ENCODE peak calls at places on chromosomes 1 and 21, in six cellular contexts. O is psoas muscle; X is CD4-positive, CD25-positive, alpha-beta regulatory T cell; W is sigmoid colon; I is HCT116; N is naive thymus-derived CD4-positive, alpha-beta T cell. Z is an unnamed sample.
A peak's percentile ranks its signal among the peaks of the same experiment; 100 is the strongest.

GRCh38 chr1:2408456-2408855 is 3.9 kb downstream of the PEX10 start:
- DNase-seq in I (no peak), O (no peak), N (no peak), X (no peak), W (no peak), Z (peak; percentile 32)

GRCh38 chr21:28089599-28090421 is 902.9 kb downstream of the LTN1 start:
- DNase-seq in X (no peak), N (no peak), O (no peak), I (no peak), W (no peak), Z (no peak)

GRCh38 chr1:174413632-174414031 is 34.1 kb upstream of the GPR52 start:
- DNase-seq in N (no peak), W (no peak), O (no peak), I (no peak), X (no peak), Z (no peak)

GRCh38 chr1:22529901-22530621 is 33.2 kb upstream of the EPHA8 start:
- DNase-seq in I (no peak), O (no peak), W (peak; percentile 69), X (no peak), N (no peak), Z (no peak)

GRCh38 chr1:39826583-39826982 is 37.9 kb upstream of the BMP8B start:
- DNase-seq in O (no peak), X (no peak), W (no peak), N (no peak), I (no peak), Z (no peak)

GRCh38 chr1:168045311-168045710 is 91.4 kb downstream of the GPR161 start:
- DNase-seq in N (no peak), O (no peak), W (no peak), I (no peak), X (no peak), Z (no peak)

GRCh38 chr1:184021666-184022198 is 15.8 kb downstream of the COLGALT2 start:
- DNase-seq in W (no peak), X (no peak), N (no peak), O (no peak), I (no peak), Z (no peak)

GRCh38 chr1:230381049-230381467 is 45.1 kb downstream of the PGBD5 start:
- DNase-seq in O (no peak), X (no peak), W (no peak), I (no peak), N (no peak), Z (no peak)

GRCh38 chr21:31397515-31397926 is 53.5 kb upstream of the TIAM1 start:
- DNase-seq in I (no peak), X (no peak), O (no peak), N (no peak), W (no peak), Z (no peak)

GRCh38 chr1:54253480-54253879 is 53.5 kb downstream of the MRPL37 start:
- DNase-seq in N (no peak), I (peak; percentile 56), W (no peak), O (peak; percentile 63), X (no peak), Z (no peak)

GRCh38 chr1:162372159-162373071 is 4.2 kb downstream of the SPATA46 start:
- DNase-seq in X (no peak), I (no peak), O (no peak), N (no peak), W (peak; percentile 48), Z (no peak)

GRCh38 chr1:31122101-31122735 is 56.7 kb upstream of the PUM1 start:
- DNase-seq in N (no peak), W (no peak), O (no peak), I (no peak), X (no peak), Z (no peak)

GRCh38 chr1:44422161-44422560 is 17.1 kb downstream of the RNF220 start:
- DNase-seq in X (no peak), W (no peak), O (no peak), N (no peak), I (no peak), Z (no peak)

GRCh38 chr1:195899762-195900352 is 708.4 kb downstream of the KCNT2 start:
- DNase-seq in X (no peak), O (no peak), I (no peak), N (no peak), W (no peak), Z (no peak)
- H3K36me3 ChIP-seq in X (no peaks in the 10 kb centered on the region), O (no peaks in the 10 kb centered on the region), I (no peaks in the 10 kb centered on the region), N (no peaks in the 10 kb centered on the region), W (no peaks in the 10 kb centered on the region), Z (no peaks in the 10 kb centered on the region)

GRCh38 chr21:46561448-46562095 is 43.3 kb downstream of the S100B start:
- DNase-seq in X (no peak), O (no peak), N (no peak), W (no peak), I (no peak), Z (no peak)
- H3K36me3 ChIP-seq in X (peaks cover 63% of the 10 kb centered on the region), O (peaks cover 99% of the 10 kb centered on the region), N (peaks cover 63% of the 10 kb centered on the region), W (peaks cover 57% of the 10 kb centered on the region), I (peaks cover 1% of the 10 kb centered on the region), Z (peaks cover 69% of the 10 kb centered on the region)

GRCh38 chr1:150836129-150836773 is 28.2 kb upstream of the CTSK start:
- DNase-seq in O (no peak), X (no peak), I (no peak), N (no peak), W (no peak), Z (no peak)
- H3K36me3 ChIP-seq in O (peaks cover 96% of the 10 kb centered on the region), X (peaks cover 71% of the 10 kb centered on the region), I (peaks cover 11% of the 10 kb centered on the region), N (peaks cover 53% of the 10 kb centered on the region), W (peaks cover 53% of the 10 kb centered on the region), Z (peaks cover 23% of the 10 kb centered on the region)

GRCh38 chr1:25477448-25478034 is 46.8 kb downstream of the MACO1 start:
- DNase-seq in O (no peak), W (no peak), N (no peak), X (no peak), I (no peak), Z (no peak)

GRCh38 chr1:25476186-25477097 is 45.7 kb downstream of the MACO1 start:
- DNase-seq in X (no peak), I (no peak), N (peak; percentile 23), O (no peak), W (no peak), Z (no peak)

GRCh38 chr1:25481625-25482024 is 50.9 kb downstream of the MACO1 start:
- DNase-seq in N (no peak), W (no peak), I (no peak), X (no peak), O (no peak), Z (no peak)

GRCh38 chr1:25482211-25482610 is 51.5 kb downstream of the MACO1 start:
- DNase-seq in W (no peak), O (no peak), I (no peak), X (no peak), N (no peak), Z (no peak)

DNA sequence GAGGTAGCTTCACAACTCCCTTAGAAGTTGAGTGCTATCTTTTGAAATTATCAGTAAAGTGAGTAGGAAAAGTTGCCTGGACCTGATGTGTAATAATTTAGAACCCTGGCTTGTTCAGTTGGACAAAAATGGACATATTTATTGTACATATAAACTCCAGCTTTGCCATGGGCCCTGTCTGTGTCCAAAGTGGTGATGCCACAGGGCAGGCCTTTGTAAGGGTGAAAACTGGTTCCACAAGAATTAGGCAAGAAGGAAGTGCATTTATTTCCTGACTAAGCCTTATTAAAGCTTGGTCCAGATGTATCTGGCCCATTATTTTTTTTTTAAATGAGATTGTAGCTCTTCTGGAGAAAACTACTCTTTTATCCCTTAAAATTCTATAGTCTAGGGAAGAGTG is 47.9 kb downstream of the MACO1 start:
- DNase-seq in O (no peak), W (no peak), N (no peak), X (no peak), I (no peak), Z (no peak)
- H3K36me3 ChIP-seq in O (no peaks in the 10 kb centered on the region), W (no peaks in the 10 kb centered on the region), N (peaks cover 5% of the 10 kb centered on the region), X (peaks cover 13% of the 10 kb centered on the region), I (no peaks in the 10 kb centered on the region), Z (peaks cover 3% of the 10 kb centered on the region)

GRCh38 chr1:228293816-228294500 is 86.1 kb downstream of the OBSCN start:
- DNase-seq in W (no peak), I (no peak), N (no peak), O (peak; percentile 4), X (no peak), Z (no peak)

GRCh38 chr1:228291906-228292608 is 84.2 kb downstream of the OBSCN start:
- DNase-seq in O (peak; percentile 8), W (no peak), I (no peak), X (no peak), N (no peak), Z (no peak)

GRCh38 chr1:228293393-228293792 is 85.5 kb downstream of the OBSCN start:
- DNase-seq in X (no peak), W (no peak), I (no peak), O (peak; percentile 9), N (no peak), Z (no peak)

GRCh38 chr1:228294717-228295116 is 86.9 kb downstream of the OBSCN start:
- DNase-seq in X (no peak), W (no peak), I (no peak), N (no peak), O (peak; percentile 6), Z (no peak)

GRCh38 chr1:228292609-228292911 is 84.7 kb downstream of the OBSCN start:
- DNase-seq in X (no peak), N (no peak), O (peak; percentile 6), W (no peak), I (no peak), Z (no peak)
- H3K36me3 ChIP-seq in X (no peaks in the 10 kb centered on the region), N (peaks cover 50% of the 10 kb centered on the region), O (peaks cover 99% of the 10 kb centered on the region), W (no peaks in the 10 kb centered on the region), I (no peaks in the 10 kb centered on the region), Z (no peaks in the 10 kb centered on the region)

Z was measured in CD4-positive, alpha-beta memory T cell.